ENCODE peak calls at places on chromosomes 6 and 20, in five cellular contexts. One of them, this sample, is unnamed.
A peak's percentile ranks its signal among the peaks of the same experiment; 100 is the strongest.

GRCh38 chr6:66496659-66497058 is 789.6 kb upstream of the EYS start:
- DNase-seq in H9: no peak
- DNase-seq in IMR-90: no peak
- DNase-seq in fibroblast of lung: no peak
- DNase-seq in PC-3: peak; percentile 51
- DNase-seq in this sample: no peak

GRCh38 chr6:44735631-44735963 is 348.1 kb downstream of the CDC5L start:
- DNase-seq in fibroblast of lung: peak; percentile 54
- DNase-seq in H9: no peak
- DNase-seq in IMR-90: peak; percentile 42
- DNase-seq in PC-3: peak; percentile 54
- DNase-seq in this sample: peak; percentile 45

GRCh38 chr20:54276577-54277169 is 68.8 kb downstream of the PFDN4 start:
- DNase-seq in IMR-90: no peak
- DNase-seq in fibroblast of lung: no peak
- DNase-seq in PC-3: peak; percentile 45
- DNase-seq in H9: no peak
- DNase-seq in this sample: no peak

GRCh38 chr20:21339499-21339898 is 36.4 kb downstream of the XRN2 start:
- DNase-seq in PC-3: no peak
- DNase-seq in IMR-90: peak; percentile 3
- DNase-seq in H9: no peak
- DNase-seq in fibroblast of lung: no peak
- DNase-seq in this sample: no peak

GRCh38 chr6:108118791-108119211 is 44.3 kb upstream of the OSTM1 start:
- DNase-seq in fibroblast of lung: no peak
- DNase-seq in PC-3: no peak
- DNase-seq in H9: peak; percentile 30
- DNase-seq in IMR-90: no peak
- DNase-seq in this sample: no peak

GRCh38 chr6:128112494-128112893 is 211.6 kb upstream of the THEMIS start:
- DNase-seq in PC-3: no peak
- DNase-seq in fibroblast of lung: no peak
- DNase-seq in H9: no peak
- DNase-seq in IMR-90: peak; percentile 10
- DNase-seq in this sample: no peak

GRCh38 chr20:35478804-35479472 is 23.5 kb downstream of the CEP250 start:
- DNase-seq in fibroblast of lung: no peak
- DNase-seq in PC-3: no peak
- DNase-seq in IMR-90: no peak
- DNase-seq in H9: peak; percentile 60
- DNase-seq in this sample: no peak

GRCh38 chr6:26205625-26206574 is 118.7 kb downstream of the HFE start:
- DNase-seq in IMR-90: peak; percentile 91
- DNase-seq in PC-3: peak; percentile 78
- DNase-seq in fibroblast of lung: peak; percentile 94
- DNase-seq in H9: no peak
- DNase-seq in this sample: peak; percentile 92

GRCh38 chr20:54980321-54980960 is 505.0 kb downstream of the DOK5 start:
- DNase-seq in fibroblast of lung: peak; percentile 28
- DNase-seq in PC-3: peak; percentile 44
- DNase-seq in H9: no peak
- DNase-seq in IMR-90: no peak
- DNase-seq in this sample: peak; percentile 17

GRCh38 chr6:89217308-89217999 is at the start of gene GABRR1:
- DNase-seq in H9: no peak
- DNase-seq in IMR-90: no peak
- DNase-seq in PC-3: no peak
- DNase-seq in fibroblast of lung: peak; percentile 16
- DNase-seq in this sample: peak; percentile 4

GRCh38 chr6:20719980-20720379 is 185.7 kb downstream of the CDKAL1 start:
- DNase-seq in fibroblast of lung: no peak
- DNase-seq in PC-3: no peak
- DNase-seq in H9: no peak
- DNase-seq in IMR-90: no peak
- DNase-seq in this sample: no peak

GRCh38 chr6:159761873-159762680 is at the start of gene ACAT2:
- DNase-seq in PC-3: peak; percentile 92
- DNase-seq in IMR-90: peak; percentile 92
- DNase-seq in fibroblast of lung: peak; percentile 94
- DNase-seq in H9: peak; percentile 98
- DNase-seq in this sample: peak; percentile 90

GRCh38 chr20:36795691-36796090 is 22.1 kb upstream of the DSN1 start:
- DNase-seq in H9: no peak
- DNase-seq in fibroblast of lung: no peak
- DNase-seq in PC-3: no peak
- DNase-seq in IMR-90: no peak
- DNase-seq in this sample: no peak

GRCh38 chr6:3960754-3961361 is 111.7 kb downstream of the FAM50B start:
- DNase-seq in IMR-90: peak; percentile 38
- DNase-seq in PC-3: peak; percentile 43
- DNase-seq in H9: no peak
- DNase-seq in fibroblast of lung: peak; percentile 66
- DNase-seq in this sample: peak; percentile 47

GRCh38 chr6:55445648-55446204 is 118.5 kb downstream of the GFRAL start:
- DNase-seq in IMR-90: peak; percentile 45
- DNase-seq in PC-3: peak; percentile 58
- DNase-seq in fibroblast of lung: peak; percentile 14
- DNase-seq in H9: no peak
- DNase-seq in this sample: peak; percentile 12

GRCh38 chr20:49310695-49311094 is 32.8 kb upstream of the ZNFX1 start:
- DNase-seq in fibroblast of lung: peak; percentile 23
- DNase-seq in H9: no peak
- DNase-seq in IMR-90: peak; percentile 19
- DNase-seq in PC-3: peak; percentile 75
- DNase-seq in this sample: no peak

GRCh38 chr20:43963233-43963632 is 48.6 kb downstream of the TOX2 start:
- DNase-seq in PC-3: no peak
- DNase-seq in fibroblast of lung: no peak
- DNase-seq in IMR-90: peak; percentile 36
- DNase-seq in H9: no peak
- DNase-seq in this sample: no peak

GRCh38 chr6:148293181-148293995 is 49.2 kb upstream of the SASH1 start:
- DNase-seq in H9: no peak
- DNase-seq in PC-3: no peak
- DNase-seq in IMR-90: peak; percentile 26
- DNase-seq in fibroblast of lung: no peak
- DNase-seq in this sample: no peak

GRCh38 chr6:154614101-154614500 is 103.6 kb upstream of the CNKSR3 start:
- DNase-seq in IMR-90: peak; percentile 22
- DNase-seq in fibroblast of lung: peak; percentile 60
- DNase-seq in PC-3: no peak
- DNase-seq in H9: no peak
- DNase-seq in this sample: peak; percentile 48

GRCh38 chr6:35381132-35381531 is 38.8 kb downstream of the PPARD start:
- DNase-seq in IMR-90: peak; percentile 74
- DNase-seq in fibroblast of lung: peak; percentile 75
- DNase-seq in H9: no peak
- DNase-seq in PC-3: peak; percentile 68
- DNase-seq in this sample: peak; percentile 72

GRCh38 chr6:146689806-146690205 is 91.0 kb downstream of the ADGB start:
- DNase-seq in fibroblast of lung: no peak
- DNase-seq in PC-3: no peak
- DNase-seq in IMR-90: no peak
- DNase-seq in H9: no peak
- DNase-seq in this sample: no peak

GRCh38 chr20:53072923-53073579 is 100.9 kb downstream of the TSHZ2 start:
- DNase-seq in H9: no peak
- DNase-seq in PC-3: no peak
- DNase-seq in IMR-90: no peak
- DNase-seq in fibroblast of lung: no peak
- DNase-seq in this sample: no peak

GRCh38 chr6:126337323-126337722 is 2.6 kb upstream of the CENPW start:
- DNase-seq in H9: no peak
- DNase-seq in PC-3: no peak
- DNase-seq in IMR-90: peak; percentile 63
- DNase-seq in fibroblast of lung: peak; percentile 13
- DNase-seq in this sample: peak; percentile 23

GRCh38 chr20:59738851-59739250 is 134.5 kb downstream of the PHACTR3 start:
- DNase-seq in fibroblast of lung: no peak
- DNase-seq in H9: no peak
- DNase-seq in PC-3: no peak
- DNase-seq in IMR-90: no peak
- DNase-seq in this sample: no peak

GRCh38 chr6:90237350-90237990 is 59.2 kb downstream of the BACH2 start:
- DNase-seq in fibroblast of lung: no peak
- DNase-seq in H9: no peak
- DNase-seq in PC-3: peak; percentile 71
- DNase-seq in IMR-90: no peak
- DNase-seq in this sample: no peak

GRCh38 chr6:44339763-44340625 is 2.5 kb upstream of the SPATS1 start:
- DNase-seq in PC-3: peak; percentile 76
- DNase-seq in H9: no peak
- DNase-seq in fibroblast of lung: peak; percentile 26
- DNase-seq in IMR-90: peak; percentile 67
- DNase-seq in this sample: peak; percentile 7

GRCh38 chr6:38248500-38249234 is 391.1 kb downstream of the BTBD9 start:
- DNase-seq in IMR-90: peak; percentile 33
- DNase-seq in H9: no peak
- DNase-seq in fibroblast of lung: peak; percentile 64
- DNase-seq in PC-3: peak; percentile 95
- DNase-seq in this sample: peak; percentile 56

GRCh38 chr6:4129446-4129845 is 5.9 kb downstream of the ECI2 start:
- DNase-seq in PC-3: peak; percentile 54
- DNase-seq in H9: no peak
- DNase-seq in fibroblast of lung: peak; percentile 12
- DNase-seq in IMR-90: peak; percentile 9
- DNase-seq in this sample: no peak

GRCh38 chr6:105799051-105799450 is 287.1 kb upstream of the PRDM1 start:
- DNase-seq in PC-3: no peak
- DNase-seq in H9: no peak
- DNase-seq in IMR-90: no peak
- DNase-seq in fibroblast of lung: peak; percentile 20
- DNase-seq in this sample: no peak

GRCh38 chr6:44135173-44135748 is 7.9 kb downstream of the TMEM63B start:
- DNase-seq in fibroblast of lung: no peak
- DNase-seq in H9: no peak
- DNase-seq in PC-3: no peak
- DNase-seq in IMR-90: no peak
- DNase-seq in this sample: no peak

GRCh38 chr6:89239338-89239737 is 22.2 kb upstream of the GABRR1 start:
- DNase-seq in IMR-90: no peak
- DNase-seq in H9: peak; percentile 38
- DNase-seq in PC-3: no peak
- DNase-seq in fibroblast of lung: no peak
- DNase-seq in this sample: no peak

GRCh38 chr20:62433655-62434054 is 6.3 kb upstream of the RBBP8NL start:
- DNase-seq in IMR-90: no peak
- DNase-seq in PC-3: no peak
- DNase-seq in fibroblast of lung: no peak
- DNase-seq in H9: no peak
- DNase-seq in this sample: no peak

GRCh38 chr6:14861491-14861943 is 384.4 kb upstream of the JARID2 start:
- DNase-seq in IMR-90: no peak
- DNase-seq in PC-3: no peak
- DNase-seq in H9: peak; percentile 80
- DNase-seq in fibroblast of lung: no peak
- DNase-seq in this sample: no peak

GRCh38 chr20:61912665-61913422 is 152.8 kb downstream of the TAF4 start:
- DNase-seq in PC-3: no peak
- DNase-seq in H9: no peak
- DNase-seq in fibroblast of lung: no peak
- DNase-seq in IMR-90: no peak
- DNase-seq in this sample: no peak

GRCh38 chr6:150343434-150343833 is 25.4 kb upstream of the IYD start:
- DNase-seq in fibroblast of lung: peak; percentile 63
- DNase-seq in IMR-90: peak; percentile 13
- DNase-seq in H9: no peak
- DNase-seq in PC-3: peak; percentile 1
- DNase-seq in this sample: peak; percentile 54

DNA sequence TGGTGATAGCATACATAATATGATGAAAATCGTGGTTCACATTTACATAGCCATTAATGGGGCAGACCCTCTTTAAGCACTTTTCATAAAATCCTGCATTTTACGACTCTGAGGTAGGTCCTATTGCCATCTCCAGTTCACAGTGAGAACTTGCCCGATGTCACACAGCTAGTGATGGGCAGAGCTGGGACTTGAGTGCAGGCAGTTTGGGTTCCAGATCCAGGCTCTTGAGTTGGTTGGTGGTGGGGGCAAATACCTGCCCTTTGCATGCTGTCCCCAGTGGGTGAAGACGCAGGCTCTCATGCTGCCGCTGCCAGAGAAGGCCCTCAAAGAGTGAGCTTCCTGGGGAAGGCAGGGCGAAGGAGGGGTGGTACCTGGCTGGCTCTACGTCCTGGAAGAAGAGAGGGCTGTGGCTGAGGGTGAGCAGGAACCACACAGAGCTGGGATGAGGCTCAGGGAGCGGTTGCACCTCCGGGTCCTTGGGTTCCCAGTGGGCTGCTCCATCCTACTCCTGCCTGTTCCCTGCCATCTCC is 6.1 kb upstream of the BAK1 start:
- DNase-seq in PC-3: no peak
- DNase-seq in fibroblast of lung: no peak
- DNase-seq in IMR-90: no peak
- DNase-seq in H9: no peak
- DNase-seq in this sample: no peak
- H3K4me2 ChIP-seq in PC-3: peak overlapping the region; percentile 36
- H3K4me2 ChIP-seq in fibroblast of lung: no peak overlapping the region
- H3K4me2 ChIP-seq in IMR-90: no peak overlapping the region
- H3K4me2 ChIP-seq in H9: no peak overlapping the region
- H3K4me2 ChIP-seq in this sample: peak overlapping the region; percentile 68

GRCh38 chr6:87908978-87909802 is 138.5 kb upstream of the SPACA1 start:
- DNase-seq in PC-3: no peak
- DNase-seq in H9: no peak
- DNase-seq in IMR-90: no peak
- DNase-seq in fibroblast of lung: peak; percentile 78
- DNase-seq in this sample: peak; percentile 74
- H3K9ac ChIP-seq in PC-3: no peak overlapping the region
- H3K9ac ChIP-seq in H9: no peak overlapping the region
- H3K9ac ChIP-seq in IMR-90: no peak overlapping the region
- H3K9ac ChIP-seq in fibroblast of lung: no peak overlapping the region
- H3K9ac ChIP-seq in this sample: peak overlapping the region; percentile 35

DNA sequence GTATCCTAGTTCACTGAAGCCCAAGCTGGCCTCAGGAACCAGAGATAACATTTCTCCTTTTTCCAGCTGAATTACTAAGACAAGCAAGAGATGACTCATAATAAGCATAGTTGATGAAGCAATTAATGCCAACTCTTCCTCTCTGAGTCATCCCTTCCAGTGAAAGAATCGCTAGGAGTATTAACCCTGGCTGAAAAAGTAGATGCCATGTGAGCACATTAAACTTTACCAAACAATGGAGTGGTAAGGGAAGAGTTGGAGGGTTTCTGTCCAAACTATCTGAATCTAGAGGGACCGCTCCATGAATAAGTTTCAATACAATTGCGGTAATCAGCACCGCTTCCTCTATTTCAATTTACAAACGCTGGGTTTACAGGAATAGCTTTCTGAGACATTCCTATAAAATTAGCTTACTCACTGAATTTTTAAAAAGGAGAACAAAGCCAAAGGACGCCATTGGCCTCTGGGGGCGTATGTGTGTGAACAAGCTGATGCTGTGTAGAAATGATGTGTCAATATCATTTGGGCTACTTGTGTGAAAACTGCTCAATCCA is 48.3 kb downstream of the ATXN1 start:
- DNase-seq in H9: no peak
- DNase-seq in fibroblast of lung: peak; percentile 94
- DNase-seq in IMR-90: peak; percentile 95
- DNase-seq in PC-3: peak; percentile 92
- DNase-seq in this sample: peak; percentile 94
- H3K4me2 ChIP-seq in H9: no peak overlapping the region
- H3K4me2 ChIP-seq in fibroblast of lung: peak overlapping the region; percentile 56
- H3K4me2 ChIP-seq in IMR-90: peak overlapping the region; percentile 81
- H3K4me2 ChIP-seq in PC-3: peak overlapping the region; percentile 95
- H3K4me2 ChIP-seq in this sample: peak overlapping the region; percentile 81

GRCh38 chr6:11092654-11093053 is 980 bp upstream of the SMIM13 start:
- DNase-seq in PC-3: no peak
- DNase-seq in H9: no peak
- DNase-seq in IMR-90: no peak
- DNase-seq in fibroblast of lung: no peak
- DNase-seq in this sample: no peak
- H3K9ac ChIP-seq in PC-3: peak overlapping the region; percentile 94
- H3K9ac ChIP-seq in H9: peak overlapping the region; percentile 79
- H3K9ac ChIP-seq in IMR-90: peak overlapping the region; percentile 76
- H3K9ac ChIP-seq in fibroblast of lung: no peak overlapping the region
- H3K9ac ChIP-seq in this sample: peak overlapping the region; percentile 98